ENCODE peak calls at places on chromosome 5, in six cellular contexts. One of them, this sample, is unnamed.

GRCh38 chr5:113507601-113508000 is 5.9 kb upstream of the YTHDC2 start:
- DNase-seq in stimulated activated naive CD4-positive, alpha-beta T cell treated with Interleukin-2 at 50 U/mL for 16 hours: no peak
- DNase-seq in activated effector memory CD4-positive, alpha-beta T cell treated with Interleukin-2 at 50 U/mL for 16 hours: no peak
- DNase-seq in stimulated activated CD4-positive, alpha-beta T cell treated with anti-CD3 and anti-CD28 coated beads, Interleukin-12 subunit alpha, Interleukin-12 subunit beta, amount 100 ng/mL, for 4 hours: no peak
- DNase-seq in AG10803: no peak
- DNase-seq in non-pigmented ciliary epithelial cell: no peak
- DNase-seq in this sample: no peak

GRCh38 chr5:34587355-34588241 is 68.5 kb upstream of the RAI14 start:
- DNase-seq in stimulated activated naive CD4-positive, alpha-beta T cell treated with Interleukin-2 at 50 U/mL for 16 hours: no peak
- DNase-seq in stimulated activated CD4-positive, alpha-beta T cell treated with anti-CD3 and anti-CD28 coated beads, Interleukin-12 subunit alpha, Interleukin-12 subunit beta, amount 100 ng/mL, for 4 hours: no peak
- DNase-seq in non-pigmented ciliary epithelial cell: no peak
- DNase-seq in AG10803: peak
- DNase-seq in activated effector memory CD4-positive, alpha-beta T cell treated with Interleukin-2 at 50 U/mL for 16 hours: no peak
- DNase-seq in this sample: no peak

GRCh38 chr5:53302524-53302923 is 177.9 kb upstream of the FST start:
- DNase-seq in stimulated activated CD4-positive, alpha-beta T cell treated with anti-CD3 and anti-CD28 coated beads, Interleukin-12 subunit alpha, Interleukin-12 subunit beta, amount 100 ng/mL, for 4 hours: no peak
- DNase-seq in stimulated activated naive CD4-positive, alpha-beta T cell treated with Interleukin-2 at 50 U/mL for 16 hours: no peak
- DNase-seq in AG10803: peak
- DNase-seq in activated effector memory CD4-positive, alpha-beta T cell treated with Interleukin-2 at 50 U/mL for 16 hours: no peak
- DNase-seq in non-pigmented ciliary epithelial cell: no peak
- DNase-seq in this sample: no peak

GRCh38 chr5:107671742-107672211 is 1.0 kb upstream of the EFNA5 start:
- DNase-seq in AG10803: peak
- DNase-seq in stimulated activated CD4-positive, alpha-beta T cell treated with anti-CD3 and anti-CD28 coated beads, Interleukin-12 subunit alpha, Interleukin-12 subunit beta, amount 100 ng/mL, for 4 hours: no peak
- DNase-seq in stimulated activated naive CD4-positive, alpha-beta T cell treated with Interleukin-2 at 50 U/mL for 16 hours: no peak
- DNase-seq in non-pigmented ciliary epithelial cell: no peak
- DNase-seq in activated effector memory CD4-positive, alpha-beta T cell treated with Interleukin-2 at 50 U/mL for 16 hours: no peak
- DNase-seq in this sample: no peak

GRCh38 chr5:171848487-171848886 is 62.9 kb downstream of the SMIM23 start:
- DNase-seq in stimulated activated CD4-positive, alpha-beta T cell treated with anti-CD3 and anti-CD28 coated beads, Interleukin-12 subunit alpha, Interleukin-12 subunit beta, amount 100 ng/mL, for 4 hours: no peak
- DNase-seq in activated effector memory CD4-positive, alpha-beta T cell treated with Interleukin-2 at 50 U/mL for 16 hours: no peak
- DNase-seq in stimulated activated naive CD4-positive, alpha-beta T cell treated with Interleukin-2 at 50 U/mL for 16 hours: no peak
- DNase-seq in non-pigmented ciliary epithelial cell: no peak
- DNase-seq in AG10803: no peak
- DNase-seq in this sample: no peak

GRCh38 chr5:132655821-132656773 is 1.9 kb upstream of the IL13 start:
- DNase-seq in stimulated activated naive CD4-positive, alpha-beta T cell treated with Interleukin-2 at 50 U/mL for 16 hours: peak
- DNase-seq in stimulated activated CD4-positive, alpha-beta T cell treated with anti-CD3 and anti-CD28 coated beads, Interleukin-12 subunit alpha, Interleukin-12 subunit beta, amount 100 ng/mL, for 4 hours: peak
- DNase-seq in AG10803: peak
- DNase-seq in activated effector memory CD4-positive, alpha-beta T cell treated with Interleukin-2 at 50 U/mL for 16 hours: no peak
- DNase-seq in non-pigmented ciliary epithelial cell: no peak
- DNase-seq in this sample: peak

GRCh38 chr5:157602505-157602904 is 26.9 kb upstream of the ADAM19 start:
- DNase-seq in activated effector memory CD4-positive, alpha-beta T cell treated with Interleukin-2 at 50 U/mL for 16 hours: peak
- DNase-seq in stimulated activated naive CD4-positive, alpha-beta T cell treated with Interleukin-2 at 50 U/mL for 16 hours: peak
- DNase-seq in stimulated activated CD4-positive, alpha-beta T cell treated with anti-CD3 and anti-CD28 coated beads, Interleukin-12 subunit alpha, Interleukin-12 subunit beta, amount 100 ng/mL, for 4 hours: peak
- DNase-seq in non-pigmented ciliary epithelial cell: no peak
- DNase-seq in AG10803: no peak
- DNase-seq in this sample: peak

GRCh38 chr5:181204561-181205401 is at the start of gene TRIM7:
- DNase-seq in AG10803: peak
- DNase-seq in stimulated activated CD4-positive, alpha-beta T cell treated with anti-CD3 and anti-CD28 coated beads, Interleukin-12 subunit alpha, Interleukin-12 subunit beta, amount 100 ng/mL, for 4 hours: peak
- DNase-seq in stimulated activated naive CD4-positive, alpha-beta T cell treated with Interleukin-2 at 50 U/mL for 16 hours: no peak
- DNase-seq in non-pigmented ciliary epithelial cell: no peak
- DNase-seq in activated effector memory CD4-positive, alpha-beta T cell treated with Interleukin-2 at 50 U/mL for 16 hours: no peak
- DNase-seq in this sample: peak

GRCh38 chr5:98880151-98880550 is 48.7 kb downstream of the CHD1 start:
- DNase-seq in stimulated activated CD4-positive, alpha-beta T cell treated with anti-CD3 and anti-CD28 coated beads, Interleukin-12 subunit alpha, Interleukin-12 subunit beta, amount 100 ng/mL, for 4 hours: no peak
- DNase-seq in AG10803: no peak
- DNase-seq in stimulated activated naive CD4-positive, alpha-beta T cell treated with Interleukin-2 at 50 U/mL for 16 hours: no peak
- DNase-seq in non-pigmented ciliary epithelial cell: no peak
- DNase-seq in activated effector memory CD4-positive, alpha-beta T cell treated with Interleukin-2 at 50 U/mL for 16 hours: no peak
- DNase-seq in this sample: no peak

GRCh38 chr5:176151286-176151685 is 86.9 kb upstream of the SIMC1 start:
- DNase-seq in non-pigmented ciliary epithelial cell: peak
- DNase-seq in AG10803: peak
- DNase-seq in stimulated activated CD4-positive, alpha-beta T cell treated with anti-CD3 and anti-CD28 coated beads, Interleukin-12 subunit alpha, Interleukin-12 subunit beta, amount 100 ng/mL, for 4 hours: no peak
- DNase-seq in activated effector memory CD4-positive, alpha-beta T cell treated with Interleukin-2 at 50 U/mL for 16 hours: no peak
- DNase-seq in stimulated activated naive CD4-positive, alpha-beta T cell treated with Interleukin-2 at 50 U/mL for 16 hours: no peak
- DNase-seq in this sample: no peak

GRCh38 chr5:135709998-135710670 is 124.3 kb upstream of the SLC25A48 start:
- DNase-seq in AG10803: peak
- DNase-seq in stimulated activated CD4-positive, alpha-beta T cell treated with anti-CD3 and anti-CD28 coated beads, Interleukin-12 subunit alpha, Interleukin-12 subunit beta, amount 100 ng/mL, for 4 hours: no peak
- DNase-seq in stimulated activated naive CD4-positive, alpha-beta T cell treated with Interleukin-2 at 50 U/mL for 16 hours: no peak
- DNase-seq in activated effector memory CD4-positive, alpha-beta T cell treated with Interleukin-2 at 50 U/mL for 16 hours: no peak
- DNase-seq in non-pigmented ciliary epithelial cell: no peak
- DNase-seq in this sample: no peak

GRCh38 chr5:38453506-38453905 is 102.9 kb downstream of the LIFR start:
- DNase-seq in stimulated activated CD4-positive, alpha-beta T cell treated with anti-CD3 and anti-CD28 coated beads, Interleukin-12 subunit alpha, Interleukin-12 subunit beta, amount 100 ng/mL, for 4 hours: no peak
- DNase-seq in stimulated activated naive CD4-positive, alpha-beta T cell treated with Interleukin-2 at 50 U/mL for 16 hours: peak
- DNase-seq in non-pigmented ciliary epithelial cell: no peak
- DNase-seq in activated effector memory CD4-positive, alpha-beta T cell treated with Interleukin-2 at 50 U/mL for 16 hours: peak
- DNase-seq in AG10803: no peak
- DNase-seq in this sample: no peak

GRCh38 chr5:16520806-16521205 is 55.2 kb upstream of the ZNF622 start:
- DNase-seq in stimulated activated CD4-positive, alpha-beta T cell treated with anti-CD3 and anti-CD28 coated beads, Interleukin-12 subunit alpha, Interleukin-12 subunit beta, amount 100 ng/mL, for 4 hours: no peak
- DNase-seq in activated effector memory CD4-positive, alpha-beta T cell treated with Interleukin-2 at 50 U/mL for 16 hours: no peak
- DNase-seq in non-pigmented ciliary epithelial cell: no peak
- DNase-seq in AG10803: no peak
- DNase-seq in stimulated activated naive CD4-positive, alpha-beta T cell treated with Interleukin-2 at 50 U/mL for 16 hours: no peak
- DNase-seq in this sample: no peak

GRCh38 chr5:115542076-115542475 is 2.5 kb downstream of the FEM1C start:
- DNase-seq in stimulated activated CD4-positive, alpha-beta T cell treated with anti-CD3 and anti-CD28 coated beads, Interleukin-12 subunit alpha, Interleukin-12 subunit beta, amount 100 ng/mL, for 4 hours: no peak
- DNase-seq in non-pigmented ciliary epithelial cell: no peak
- DNase-seq in stimulated activated naive CD4-positive, alpha-beta T cell treated with Interleukin-2 at 50 U/mL for 16 hours: no peak
- DNase-seq in activated effector memory CD4-positive, alpha-beta T cell treated with Interleukin-2 at 50 U/mL for 16 hours: no peak
- DNase-seq in AG10803: peak
- DNase-seq in this sample: no peak

GRCh38 chr5:11038772-11039171 is 277.7 kb upstream of the DAP start:
- DNase-seq in non-pigmented ciliary epithelial cell: no peak
- DNase-seq in activated effector memory CD4-positive, alpha-beta T cell treated with Interleukin-2 at 50 U/mL for 16 hours: no peak
- DNase-seq in stimulated activated CD4-positive, alpha-beta T cell treated with anti-CD3 and anti-CD28 coated beads, Interleukin-12 subunit alpha, Interleukin-12 subunit beta, amount 100 ng/mL, for 4 hours: no peak
- DNase-seq in stimulated activated naive CD4-positive, alpha-beta T cell treated with Interleukin-2 at 50 U/mL for 16 hours: no peak
- DNase-seq in AG10803: no peak
- DNase-seq in this sample: no peak

GRCh38 chr5:76608833-76609232 is 14.4 kb downstream of the F2RL2 start:
- DNase-seq in stimulated activated naive CD4-positive, alpha-beta T cell treated with Interleukin-2 at 50 U/mL for 16 hours: no peak
- DNase-seq in activated effector memory CD4-positive, alpha-beta T cell treated with Interleukin-2 at 50 U/mL for 16 hours: no peak
- DNase-seq in AG10803: no peak
- DNase-seq in stimulated activated CD4-positive, alpha-beta T cell treated with anti-CD3 and anti-CD28 coated beads, Interleukin-12 subunit alpha, Interleukin-12 subunit beta, amount 100 ng/mL, for 4 hours: no peak
- DNase-seq in non-pigmented ciliary epithelial cell: peak
- DNase-seq in this sample: no peak

GRCh38 chr5:113250341-113250953 is 184.3 kb downstream of the TSSK1B start:
- DNase-seq in stimulated activated naive CD4-positive, alpha-beta T cell treated with Interleukin-2 at 50 U/mL for 16 hours: no peak
- DNase-seq in stimulated activated CD4-positive, alpha-beta T cell treated with anti-CD3 and anti-CD28 coated beads, Interleukin-12 subunit alpha, Interleukin-12 subunit beta, amount 100 ng/mL, for 4 hours: no peak
- DNase-seq in non-pigmented ciliary epithelial cell: peak
- DNase-seq in activated effector memory CD4-positive, alpha-beta T cell treated with Interleukin-2 at 50 U/mL for 16 hours: no peak
- DNase-seq in AG10803: peak
- DNase-seq in this sample: no peak

GRCh38 chr5:126805108-126805507 is 28.2 kb downstream of the LMNB1 start:
- DNase-seq in stimulated activated naive CD4-positive, alpha-beta T cell treated with Interleukin-2 at 50 U/mL for 16 hours: no peak
- DNase-seq in activated effector memory CD4-positive, alpha-beta T cell treated with Interleukin-2 at 50 U/mL for 16 hours: no peak
- DNase-seq in AG10803: peak
- DNase-seq in stimulated activated CD4-positive, alpha-beta T cell treated with anti-CD3 and anti-CD28 coated beads, Interleukin-12 subunit alpha, Interleukin-12 subunit beta, amount 100 ng/mL, for 4 hours: no peak
- DNase-seq in non-pigmented ciliary epithelial cell: no peak
- DNase-seq in this sample: no peak

GRCh38 chr5:176364765-176365662 is at the start of gene ARL10:
- DNase-seq in activated effector memory CD4-positive, alpha-beta T cell treated with Interleukin-2 at 50 U/mL for 16 hours: peak
- DNase-seq in stimulated activated naive CD4-positive, alpha-beta T cell treated with Interleukin-2 at 50 U/mL for 16 hours: peak
- DNase-seq in stimulated activated CD4-positive, alpha-beta T cell treated with anti-CD3 and anti-CD28 coated beads, Interleukin-12 subunit alpha, Interleukin-12 subunit beta, amount 100 ng/mL, for 4 hours: peak
- DNase-seq in AG10803: no peak
- DNase-seq in non-pigmented ciliary epithelial cell: no peak
- DNase-seq in this sample: peak

GRCh38 chr5:180084638-180085561 is 13.3 kb upstream of the RNF130 start:
- DNase-seq in stimulated activated naive CD4-positive, alpha-beta T cell treated with Interleukin-2 at 50 U/mL for 16 hours: no peak
- DNase-seq in stimulated activated CD4-positive, alpha-beta T cell treated with anti-CD3 and anti-CD28 coated beads, Interleukin-12 subunit alpha, Interleukin-12 subunit beta, amount 100 ng/mL, for 4 hours: no peak
- DNase-seq in non-pigmented ciliary epithelial cell: no peak
- DNase-seq in AG10803: no peak
- DNase-seq in activated effector memory CD4-positive, alpha-beta T cell treated with Interleukin-2 at 50 U/mL for 16 hours: no peak
- DNase-seq in this sample: no peak

GRCh38 chr5:97044057-97044456 is 98.4 kb downstream of the LIX1 start:
- DNase-seq in stimulated activated CD4-positive, alpha-beta T cell treated with anti-CD3 and anti-CD28 coated beads, Interleukin-12 subunit alpha, Interleukin-12 subunit beta, amount 100 ng/mL, for 4 hours: no peak
- DNase-seq in AG10803: no peak
- DNase-seq in activated effector memory CD4-positive, alpha-beta T cell treated with Interleukin-2 at 50 U/mL for 16 hours: no peak
- DNase-seq in stimulated activated naive CD4-positive, alpha-beta T cell treated with Interleukin-2 at 50 U/mL for 16 hours: no peak
- DNase-seq in non-pigmented ciliary epithelial cell: no peak
- DNase-seq in this sample: no peak

GRCh38 chr5:6471252-6471651 is 22.6 kb downstream of the UBE2QL1 start:
- DNase-seq in stimulated activated naive CD4-positive, alpha-beta T cell treated with Interleukin-2 at 50 U/mL for 16 hours: no peak
- DNase-seq in stimulated activated CD4-positive, alpha-beta T cell treated with anti-CD3 and anti-CD28 coated beads, Interleukin-12 subunit alpha, Interleukin-12 subunit beta, amount 100 ng/mL, for 4 hours: no peak
- DNase-seq in non-pigmented ciliary epithelial cell: no peak
- DNase-seq in AG10803: no peak
- DNase-seq in activated effector memory CD4-positive, alpha-beta T cell treated with Interleukin-2 at 50 U/mL for 16 hours: no peak
- DNase-seq in this sample: no peak